ENCODE peak calls at places on chromosomes 12 and 14, in five cellular contexts. One of them, this sample, is unnamed.

GRCh38 chr14:101705733-101706508 is 55.6 kb upstream of the PPP2R5C start:
- DNase-seq in suprapubic skin: peak; percentile 79
- DNase-seq in transverse colon: peak; percentile 71
- DNase-seq in right atrium auricular region: no peak
- DNase-seq in thyroid gland: peak; percentile 38
- DNase-seq in this sample: peak; percentile 80

GRCh38 chr14:24566318-24566717 is 9.7 kb downstream of the CTSG start:
- DNase-seq in suprapubic skin: no peak
- DNase-seq in transverse colon: no peak
- DNase-seq in right atrium auricular region: no peak
- DNase-seq in thyroid gland: no peak
- DNase-seq in this sample: no peak

GRCh38 chr12:51318846-51319570 is 5.0 kb downstream of the BIN2 start:
- DNase-seq in suprapubic skin: no peak
- DNase-seq in transverse colon: peak; percentile 46
- DNase-seq in right atrium auricular region: no peak
- DNase-seq in thyroid gland: peak; percentile 40
- DNase-seq in this sample: no peak

GRCh38 chr14:34649344-34649743 is 19.4 kb upstream of the SNX6 start:
- DNase-seq in suprapubic skin: no peak
- DNase-seq in transverse colon: no peak
- DNase-seq in right atrium auricular region: no peak
- DNase-seq in thyroid gland: no peak
- DNase-seq in this sample: no peak

GRCh38 chr14:81464253-81465001 is 64.3 kb upstream of the STON2 start:
- DNase-seq in suprapubic skin: no peak
- DNase-seq in transverse colon: peak; percentile 54
- DNase-seq in right atrium auricular region: no peak
- DNase-seq in thyroid gland: peak; percentile 48
- DNase-seq in this sample: no peak

GRCh38 chr14:31837056-31837455 is 240.0 kb upstream of the ARHGAP5 start:
- DNase-seq in suprapubic skin: no peak
- DNase-seq in transverse colon: no peak
- DNase-seq in right atrium auricular region: no peak
- DNase-seq in thyroid gland: peak; percentile 53
- DNase-seq in this sample: no peak

GRCh38 chr12:632102-632696 is 31.0 kb downstream of the NINJ2 start:
- DNase-seq in suprapubic skin: peak; percentile 52
- DNase-seq in transverse colon: no peak
- DNase-seq in right atrium auricular region: no peak
- DNase-seq in thyroid gland: peak; percentile 56
- DNase-seq in this sample: no peak

GRCh38 chr14:22046063-22046462 is 372.4 kb upstream of the OR4E1 start:
- DNase-seq in suprapubic skin: no peak
- DNase-seq in transverse colon: no peak
- DNase-seq in right atrium auricular region: no peak
- DNase-seq in thyroid gland: peak; percentile 1
- DNase-seq in this sample: peak; percentile 36

GRCh38 chr14:38389666-38390065 is 133.8 kb upstream of the CLEC14A start:
- DNase-seq in suprapubic skin: no peak
- DNase-seq in transverse colon: no peak
- DNase-seq in right atrium auricular region: no peak
- DNase-seq in thyroid gland: no peak
- DNase-seq in this sample: no peak

GRCh38 chr12:68568878-68569569 is 41.7 kb upstream of the RAP1B start:
- DNase-seq in suprapubic skin: no peak
- DNase-seq in transverse colon: peak; percentile 19
- DNase-seq in right atrium auricular region: no peak
- DNase-seq in thyroid gland: no peak
- DNase-seq in this sample: no peak

GRCh38 chr12:69330475-69331473 is 17.4 kb upstream of the LYZ start:
- DNase-seq in suprapubic skin: no peak
- DNase-seq in transverse colon: peak; percentile 74
- DNase-seq in right atrium auricular region: no peak
- DNase-seq in thyroid gland: peak; percentile 59
- DNase-seq in this sample: peak; percentile 81

GRCh38 chr12:112121780-112122565 is 3.4 kb upstream of the TRAFD1 start:
- DNase-seq in suprapubic skin: peak; percentile 76
- DNase-seq in transverse colon: peak; percentile 64
- DNase-seq in right atrium auricular region: peak; percentile 83
- DNase-seq in thyroid gland: peak; percentile 87
- DNase-seq in this sample: no peak

GRCh38 chr12:41190360-41190759 is 2.2 kb downstream of the PDZRN4 start:
- DNase-seq in suprapubic skin: no peak
- DNase-seq in transverse colon: no peak
- DNase-seq in right atrium auricular region: no peak
- DNase-seq in thyroid gland: peak; percentile 48
- DNase-seq in this sample: no peak

GRCh38 chr12:12333980-12334709 is 15.9 kb downstream of the MANSC1 start:
- DNase-seq in suprapubic skin: peak; percentile 70
- DNase-seq in transverse colon: peak; percentile 64
- DNase-seq in right atrium auricular region: no peak
- DNase-seq in thyroid gland: peak; percentile 45
- DNase-seq in this sample: peak; percentile 88

GRCh38 chr14:95662376-95663186 is 23.6 kb upstream of the TCL1B start:
- DNase-seq in suprapubic skin: no peak
- DNase-seq in transverse colon: no peak
- DNase-seq in right atrium auricular region: no peak
- DNase-seq in thyroid gland: no peak
- DNase-seq in this sample: no peak

GRCh38 chr12:53991077-53991460 is 6.1 kb downstream of the HOXC10 start:
- DNase-seq in suprapubic skin: peak; percentile 78
- DNase-seq in transverse colon: no peak
- DNase-seq in right atrium auricular region: no peak
- DNase-seq in thyroid gland: no peak
- DNase-seq in this sample: no peak

GRCh38 chr14:74649673-74650072 is 37.6 kb upstream of the LTBP2 start:
- DNase-seq in suprapubic skin: no peak
- DNase-seq in transverse colon: no peak
- DNase-seq in right atrium auricular region: no peak
- DNase-seq in thyroid gland: no peak
- DNase-seq in this sample: no peak

GRCh38 chr14:55607386-55607785 is 27.4 kb downstream of the KTN1 start:
- DNase-seq in suprapubic skin: no peak
- DNase-seq in transverse colon: no peak
- DNase-seq in right atrium auricular region: no peak
- DNase-seq in thyroid gland: no peak
- DNase-seq in this sample: no peak

GRCh38 chr14:64510825-64511679 is 6.5 kb downstream of the ZBTB1 start:
- DNase-seq in suprapubic skin: peak; percentile 68
- DNase-seq in transverse colon: peak; percentile 77
- DNase-seq in right atrium auricular region: peak; percentile 76
- DNase-seq in thyroid gland: peak; percentile 74
- DNase-seq in this sample: no peak

GRCh38 chr14:85122690-85123089 is 407.3 kb upstream of the FLRT2 start:
- DNase-seq in suprapubic skin: no peak
- DNase-seq in transverse colon: no peak
- DNase-seq in right atrium auricular region: no peak
- DNase-seq in thyroid gland: no peak
- DNase-seq in this sample: no peak

GRCh38 chr12:111745201-111745600 is 21.5 kb upstream of the ALDH2 start:
- DNase-seq in suprapubic skin: no peak
- DNase-seq in transverse colon: no peak
- DNase-seq in right atrium auricular region: no peak
- DNase-seq in thyroid gland: no peak
- DNase-seq in this sample: no peak

GRCh38 chr12:131845121-131845520 is 16.9 kb downstream of the MMP17 start:
- DNase-seq in suprapubic skin: no peak
- DNase-seq in transverse colon: no peak
- DNase-seq in right atrium auricular region: no peak
- DNase-seq in thyroid gland: no peak
- DNase-seq in this sample: no peak

GRCh38 chr12:2034633-2035420 is 18.0 kb upstream of the CACNA1C start:
- DNase-seq in suprapubic skin: peak; percentile 80
- DNase-seq in transverse colon: peak; percentile 93
- DNase-seq in right atrium auricular region: peak; percentile 72
- DNase-seq in thyroid gland: peak; percentile 85
- DNase-seq in this sample: peak; percentile 97

GRCh38 chr14:103825103-103825502 is 22.3 kb downstream of the PPP1R13B start:
- DNase-seq in suprapubic skin: no peak
- DNase-seq in transverse colon: no peak
- DNase-seq in right atrium auricular region: no peak
- DNase-seq in thyroid gland: no peak
- DNase-seq in this sample: no peak

GRCh38 chr12:49296034-49296835 is 1.3 kb downstream of the PRPH start:
- DNase-seq in suprapubic skin: peak; percentile 61
- DNase-seq in transverse colon: peak; percentile 66
- DNase-seq in right atrium auricular region: no peak
- DNase-seq in thyroid gland: peak; percentile 51
- DNase-seq in this sample: no peak
- H3K27ac ChIP-seq in suprapubic skin: no peak overlapping the region
- H3K27ac ChIP-seq in transverse colon: no peak overlapping the region
- H3K27ac ChIP-seq in right atrium auricular region: no peak overlapping the region
- H3K27ac ChIP-seq in thyroid gland: no peak overlapping the region
- H3K27ac ChIP-seq in this sample: no peak overlapping the region

DNA sequence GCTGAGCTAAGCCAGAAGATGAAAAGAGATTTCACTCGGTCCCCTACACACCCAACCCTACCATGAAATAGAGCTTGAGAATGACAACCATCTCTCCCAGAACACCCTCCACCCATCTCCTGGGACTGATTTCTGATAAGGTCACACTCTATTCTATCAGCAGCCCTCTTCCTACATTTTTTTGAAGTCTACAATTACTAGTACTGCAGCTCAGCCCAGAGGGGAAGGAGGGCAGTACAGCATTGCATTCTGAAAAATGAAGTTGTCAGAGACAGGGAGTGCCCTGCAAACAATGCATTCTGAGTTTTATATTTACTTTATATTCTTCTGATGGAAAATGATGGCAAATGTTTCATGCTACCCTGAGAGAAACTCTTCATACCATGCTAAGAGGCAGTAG is 318.5 kb downstream of the BCAT1 start:
- DNase-seq in suprapubic skin: no peak
- DNase-seq in transverse colon: no peak
- DNase-seq in right atrium auricular region: no peak
- DNase-seq in thyroid gland: no peak
- DNase-seq in this sample: no peak
- TF ChIP-seq CTCF in suprapubic skin: no peak
- TF ChIP-seq CTCF in transverse colon: no peak
- TF ChIP-seq CTCF in right atrium auricular region: no peak
- TF ChIP-seq CTCF in thyroid gland: no peak
- TF ChIP-seq CTCF in this sample: no peak

DNA sequence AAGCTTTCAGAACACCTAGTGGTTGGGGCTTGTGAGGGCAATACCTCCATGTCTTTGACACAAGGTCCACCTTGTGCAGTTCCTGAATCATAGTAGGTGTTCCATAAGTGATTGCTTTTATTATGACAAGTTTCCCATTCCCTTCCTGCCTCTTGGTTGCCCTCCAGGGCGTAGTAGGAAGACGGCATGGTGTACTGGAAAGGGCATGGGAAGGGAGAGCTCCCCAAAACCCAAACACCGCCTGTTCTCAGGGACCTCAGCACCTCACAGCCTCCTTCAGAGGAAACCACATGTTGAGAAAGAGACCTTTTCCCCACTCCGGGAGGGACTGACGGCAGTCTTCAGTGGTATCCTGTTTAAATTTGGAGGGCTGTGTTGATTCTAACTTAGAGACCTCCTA is 21.1 kb downstream of the EVL start:
- DNase-seq in suprapubic skin: no peak
- DNase-seq in transverse colon: no peak
- DNase-seq in right atrium auricular region: no peak
- DNase-seq in thyroid gland: no peak
- DNase-seq in this sample: no peak
- H3K36me3 ChIP-seq in suprapubic skin: peaks cover 20% of the 10 kb centered on the region
- H3K36me3 ChIP-seq in transverse colon: no peaks in the 10 kb centered on the region
- H3K36me3 ChIP-seq in right atrium auricular region: no peaks in the 10 kb centered on the region
- H3K36me3 ChIP-seq in thyroid gland: no peaks in the 10 kb centered on the region
- H3K36me3 ChIP-seq in this sample: no peaks in the 10 kb centered on the region

GRCh38 chr14:98189521-98189920 is 1082.5 kb downstream of the BCL11B start:
- DNase-seq in suprapubic skin: no peak
- DNase-seq in transverse colon: no peak
- DNase-seq in right atrium auricular region: no peak
- DNase-seq in thyroid gland: no peak
- DNase-seq in this sample: no peak
- H3K27ac ChIP-seq in suprapubic skin: no peak overlapping the region
- H3K27ac ChIP-seq in transverse colon: peak overlapping the region; percentile 51
- H3K27ac ChIP-seq in right atrium auricular region: no peak overlapping the region
- H3K27ac ChIP-seq in thyroid gland: no peak overlapping the region
- H3K27ac ChIP-seq in this sample: peak overlapping the region; percentile 53

GRCh38 chr12:8590842-8591545 is 21.7 kb downstream of the AICDA start:
- DNase-seq in suprapubic skin: no peak
- DNase-seq in transverse colon: no peak
- DNase-seq in right atrium auricular region: no peak
- DNase-seq in thyroid gland: no peak
- DNase-seq in this sample: no peak
- TF ChIP-seq CTCF in suprapubic skin: no peak
- TF ChIP-seq CTCF in transverse colon: no peak
- TF ChIP-seq CTCF in right atrium auricular region: no peak
- TF ChIP-seq CTCF in thyroid gland: no peak
- TF ChIP-seq CTCF in this sample: no peak

GRCh38 chr14:73216035-73216434 is 21.3 kb upstream of the PAPLN start:
- DNase-seq in suprapubic skin: no peak
- DNase-seq in transverse colon: no peak
- DNase-seq in right atrium auricular region: no peak
- DNase-seq in thyroid gland: no peak
- DNase-seq in this sample: no peak
- H3K36me3 ChIP-seq in suprapubic skin: peaks cover 85% of the 10 kb centered on the region
- H3K36me3 ChIP-seq in transverse colon: peaks cover 76% of the 10 kb centered on the region
- H3K36me3 ChIP-seq in right atrium auricular region: peaks cover 57% of the 10 kb centered on the region
- H3K36me3 ChIP-seq in thyroid gland: peaks cover 38% of the 10 kb centered on the region
- H3K36me3 ChIP-seq in this sample: peaks cover 98% of the 10 kb centered on the region

GRCh38 chr12:21476949-21477348 is 24.5 kb downstream of the RECQL start:
- DNase-seq in suprapubic skin: no peak
- DNase-seq in transverse colon: no peak
- DNase-seq in right atrium auricular region: no peak
- DNase-seq in thyroid gland: no peak
- DNase-seq in this sample: no peak

GRCh38 chr12:21472197-21472596 is 29.2 kb downstream of the RECQL start:
- DNase-seq in suprapubic skin: no peak
- DNase-seq in transverse colon: no peak
- DNase-seq in right atrium auricular region: no peak
- DNase-seq in thyroid gland: no peak
- DNase-seq in this sample: no peak

GRCh38 chr12:21475552-21475951 is 25.9 kb downstream of the RECQL start:
- DNase-seq in suprapubic skin: no peak
- DNase-seq in transverse colon: no peak
- DNase-seq in right atrium auricular region: no peak
- DNase-seq in thyroid gland: no peak
- DNase-seq in this sample: no peak

DNA sequence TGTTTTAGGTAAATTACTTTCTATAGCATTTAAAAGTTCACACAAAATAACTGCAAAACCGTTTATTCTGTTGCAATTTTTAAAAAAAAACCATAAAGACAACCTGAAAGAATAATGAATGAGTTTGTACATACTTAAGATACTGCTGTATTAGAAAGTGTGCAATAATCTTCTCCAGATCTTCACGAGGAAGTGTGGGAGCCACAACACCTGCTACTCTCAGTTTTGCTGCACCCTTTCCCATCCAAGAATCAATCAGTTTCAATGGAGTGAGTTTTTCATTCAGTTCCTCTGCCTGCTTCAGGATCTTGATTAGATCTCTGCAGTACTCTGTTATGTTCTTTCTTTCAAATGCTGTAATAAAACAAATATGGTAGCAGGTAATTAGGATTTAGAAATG is 30.1 kb downstream of the RECQL start:
- DNase-seq in suprapubic skin: no peak
- DNase-seq in transverse colon: no peak
- DNase-seq in right atrium auricular region: no peak
- DNase-seq in thyroid gland: no peak
- DNase-seq in this sample: no peak
- H3K27ac ChIP-seq in suprapubic skin: no peak overlapping the region
- H3K27ac ChIP-seq in transverse colon: no peak overlapping the region
- H3K27ac ChIP-seq in right atrium auricular region: no peak overlapping the region
- H3K27ac ChIP-seq in thyroid gland: no peak overlapping the region
- H3K27ac ChIP-seq in this sample: no peak overlapping the region

GRCh38 chr14:77603654-77604270 is 12.7 kb downstream of the SPTLC2 start:
- DNase-seq in suprapubic skin: no peak
- DNase-seq in transverse colon: peak; percentile 51
- DNase-seq in right atrium auricular region: no peak
- DNase-seq in thyroid gland: peak; percentile 9
- DNase-seq in this sample: no peak
- TF ChIP-seq CTCF in suprapubic skin: no peak
- TF ChIP-seq CTCF in transverse colon: peak; percentile 17
- TF ChIP-seq CTCF in right atrium auricular region: no peak
- TF ChIP-seq CTCF in thyroid gland: no peak
- TF ChIP-seq CTCF in this sample: no peak

This sample was measured in left lung.